ENCODE peak calls at places on chromosome 22, in four cellular contexts. S is GM23248, O is neural progenitor cell, V is GM23338. C is an unnamed sample. For H3K4me1, the result is how much of the 10 kb centered on the place peaks cover.

GRCh38 chr22:29744902-29745301 is 21.9 kb downstream of the ZMAT5 start:
- DNase-seq in S (peak), O (no peak), V (no peak), C (no peak)

GRCh38 chr22:44667829-44668189 is 34.2 kb upstream of the PRR5 start:
- DNase-seq in S (peak), O (no peak), V (no peak), C (no peak)

GRCh38 chr22:36356708-36357694 is 30.8 kb downstream of the MYH9 start:
- DNase-seq in S (no peak), O (no peak), V (no peak), C (peak)

GRCh38 chr22:19120829-19121630 is 1.2 kb downstream of the DGCR2 start:
- DNase-seq in S (peak), O (peak), V (peak), C (peak)

GRCh38 chr22:36277482-36278291 is 24.8 kb downstream of the APOL1 start:
- DNase-seq in S (peak), O (peak), V (peak), C (peak)

GRCh38 chr22:31659246-31659645 is 2.8 kb downstream of the PISD start:
- DNase-seq in S (no peak), O (no peak), V (no peak), C (no peak)

GRCh38 chr22:43310798-43311197 is 32.4 kb downstream of the SCUBE1 start:
- DNase-seq in S (no peak), O (no peak), V (no peak), C (no peak)

GRCh38 chr22:40552070-40552469 is 84.4 kb downstream of the MRTFA start:
- DNase-seq in S (no peak), O (no peak), V (no peak), C (no peak)

GRCh38 chr22:31085493-31085824 is 4.3 kb downstream of the SMTN start:
- DNase-seq in S (peak), O (peak), V (peak), C (no peak)

GRCh38 chr22:32623943-32624342 is 149.3 kb downstream of the FBXO7 start:
- DNase-seq in S (peak), O (no peak), V (no peak), C (no peak)

GRCh38 chr22:29877620-29878019 is 5.4 kb upstream of the MTMR3 start:
- DNase-seq in S (peak), O (no peak), V (no peak), C (no peak)

GRCh38 chr22:24429411-24430365 is 2.3 kb downstream of the ADORA2A start:
- DNase-seq in S (peak), O (no peak), V (peak), C (peak)

GRCh38 chr22:36237462-36238347 is 1.6 kb downstream of the APOL2 start:
- DNase-seq in S (peak), O (no peak), V (no peak), C (peak)

GRCh38 chr22:36816635-36817428 is at the start of gene PVALB:
- DNase-seq in S (peak), O (peak), V (peak), C (peak)

GRCh38 chr22:21960200-21961126 is 7.8 kb upstream of the PPM1F start:
- DNase-seq in S (no peak), O (no peak), V (no peak), C (no peak)

GRCh38 chr22:33565580-33565995 is 354.7 kb downstream of the LARGE1 start:
- DNase-seq in S (no peak), O (no peak), V (no peak), C (no peak)

GRCh38 chr22:48899523-48900326 is 927.9 kb downstream of the BRD1 start:
- DNase-seq in S (no peak), O (no peak), V (no peak), C (no peak)

GRCh38 chr22:28792491-28793383 is 7.6 kb downstream of the XBP1 start:
- DNase-seq in S (no peak), O (no peak), V (peak), C (no peak)

DNA sequence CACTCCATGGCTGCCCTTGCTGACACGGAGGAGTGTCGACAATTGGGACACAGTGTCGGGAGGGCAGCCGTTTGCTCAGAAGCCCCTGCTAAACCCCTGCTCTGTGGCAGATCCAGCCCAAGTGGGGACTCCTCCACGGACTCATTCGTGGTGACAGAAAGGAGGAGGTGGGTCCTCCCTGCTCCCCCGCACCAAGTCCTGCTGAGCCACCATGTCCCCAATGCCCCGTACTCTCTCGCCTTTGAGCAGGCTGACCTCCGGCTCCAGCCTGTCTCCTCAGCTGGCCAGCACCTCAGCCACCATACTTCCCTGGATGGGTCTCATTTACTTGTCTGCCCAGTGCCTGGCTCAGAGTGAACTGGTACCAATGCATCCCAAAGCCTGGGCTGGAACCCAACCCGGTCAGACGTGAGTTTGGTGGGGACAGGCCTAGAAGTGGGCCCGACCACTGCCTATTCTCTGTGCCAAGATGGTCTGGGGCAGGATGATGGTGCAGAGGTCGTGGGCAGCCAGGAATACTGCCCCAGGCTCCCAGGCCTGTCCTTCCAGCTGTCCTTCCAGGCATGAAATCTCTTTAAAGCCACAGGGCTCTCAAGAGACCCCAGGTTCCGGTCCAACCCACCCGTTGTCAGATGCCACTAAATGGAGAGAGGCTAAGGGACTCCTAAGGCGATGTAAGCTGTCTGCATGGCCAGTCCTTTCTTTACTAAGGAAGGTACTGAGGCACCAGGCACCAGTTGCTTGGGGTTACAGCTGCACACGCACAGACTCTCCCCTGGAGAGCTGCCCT is 4.3 kb downstream of the CBX6 start:
- DNase-seq in S (no peak), O (no peak), V (no peak), C (no peak)
- H3K4me1 ChIP-seq in S (under half), O (under half), V (under half), C (under half)

GRCh38 chr22:47402876-47403525 is 640.6 kb downstream of the TBC1D22A start:
- DNase-seq in S (no peak), O (no peak), V (no peak), C (no peak)
- TF ChIP-seq EZH2 in S (no peak), O (no peak), V (no peak), C (no peak)

DNA sequence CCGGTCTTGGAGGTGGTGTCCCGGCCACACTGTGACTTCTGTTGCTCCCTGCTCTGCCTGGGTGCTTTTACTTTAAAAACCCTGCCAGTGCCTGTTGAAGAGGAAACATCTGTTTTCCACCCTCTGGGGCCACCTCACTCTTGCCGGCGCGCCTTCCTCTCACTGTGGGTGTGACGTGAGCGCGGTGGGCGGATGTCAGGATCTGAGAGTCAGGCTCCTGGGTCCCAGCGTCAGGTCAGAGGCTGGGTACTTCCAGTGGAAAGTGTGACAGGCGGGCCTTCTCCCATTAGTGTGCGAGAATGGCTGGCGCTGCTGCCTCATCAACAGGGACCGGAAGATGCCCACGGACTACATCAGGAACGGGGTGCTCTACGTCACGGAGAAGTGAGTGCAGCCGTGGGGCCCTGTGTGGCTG is 54.2 kb downstream of the GRAMD4 start:
- DNase-seq in S (no peak), O (no peak), V (no peak), C (no peak)
- TF ChIP-seq EZH2phosphoT487 in S (no peak), O (no peak), V (no peak), C (no peak)

GRCh38 chr22:50303515-50303847 is 4.0 kb downstream of the PLXNB2 start:
- DNase-seq in S (no peak), O (no peak), V (no peak), C (no peak)

GRCh38 chr22:50304528-50305392 is 2.7 kb downstream of the PLXNB2 start:
- DNase-seq in S (peak), O (no peak), V (no peak), C (peak)

GRCh38 chr22:50305393-50305657 is 2.1 kb downstream of the PLXNB2 start:
- DNase-seq in S (no peak), O (no peak), V (no peak), C (no peak)

GRCh38 chr22:50302564-50302963 is 4.9 kb downstream of the PLXNB2 start:
- DNase-seq in S (peak), O (no peak), V (no peak), C (no peak)

GRCh38 chr22:50303848-50304527 is 3.5 kb downstream of the PLXNB2 start:
- DNase-seq in S (peak), O (peak), V (peak), C (peak)
- H3K4me1 ChIP-seq in S (half or more), O (under half), V (under half), C (under half)

C was measured in PC-3.